ENCODE peak calls at places on chromosomes 4 and X, in ten cellular contexts. C, P, L, Q, A, D, S, X, B and V are unnamed samples.

GRCh38 chrX:68634649-68635227 is 12.7 kb upstream of the STARD8 start:
- DNase-seq in C (no peak), P (no peak), L (no peak), Q (no peak), A (no peak), D (peak; percentile 56), S (no peak), X (no peak), B (no peak), V (no peak)

GRCh38 chr4:116015062-116015461 is 901.6 kb upstream of the NDST4 start:
- DNase-seq in C (no peak), P (no peak), L (no peak), Q (no peak), A (no peak), D (no peak), S (no peak), X (no peak), B (no peak), V (no peak)

GRCh38 chrX:20266810-20267598 is at the start of gene RPS6KA3:
- DNase-seq in C (peak; percentile 63), P (peak; percentile 91), L (no peak), Q (peak; percentile 94), A (peak; percentile 90), D (peak; percentile 84), S (peak; percentile 88), X (peak; percentile 83), B (peak; percentile 82), V (peak; percentile 85)

GRCh38 chr4:158856852-158857251 is 88.0 kb downstream of the FNIP2 start:
- DNase-seq in C (no peak), P (no peak), L (peak; percentile 14), Q (no peak), A (no peak), D (peak; percentile 68), S (no peak), X (peak; percentile 54), B (peak; percentile 52), V (peak; percentile 77)

GRCh38 chrX:3638280-3638873 is 75.1 kb downstream of the PRKX start:
- DNase-seq in C (peak; percentile 39), P (peak; percentile 39), L (no peak), Q (peak; percentile 44), A (peak; percentile 19), D (peak; percentile 34), S (peak; percentile 42), X (peak; percentile 26), B (peak; percentile 66), V (peak; percentile 54)

GRCh38 chrX:48683411-48683982 is at the start of gene WAS:
- DNase-seq in C (no peak), P (no peak), L (no peak), Q (peak; percentile 15), A (no peak), D (no peak), S (no peak), X (no peak), B (no peak), V (no peak)

GRCh38 chr4:80876810-80877209 is 153.7 kb upstream of the BMP3 start:
- DNase-seq in C (no peak), P (no peak), L (no peak), Q (no peak), A (no peak), D (peak; percentile 16), S (no peak), X (peak; percentile 3), B (no peak), V (no peak)

GRCh38 chrX:133287860-133288259 is 69.7 kb upstream of the TFDP3 start:
- DNase-seq in C (no peak), P (no peak), L (no peak), Q (no peak), A (no peak), D (no peak), S (no peak), X (no peak), B (no peak), V (no peak)

GRCh38 chrX:152614786-152615185 is 22.9 kb upstream of the GABRQ start:
- DNase-seq in C (no peak), P (no peak), L (no peak), Q (no peak), A (no peak), D (no peak), S (no peak), X (no peak), B (no peak), V (no peak)

GRCh38 chr4:1611501-1611870 is 72.6 kb downstream of the FAM53A start:
- DNase-seq in C (no peak), P (no peak), L (no peak), Q (no peak), A (no peak), D (no peak), S (no peak), X (no peak), B (no peak), V (no peak)

GRCh38 chrX:45505214-45505613 is 304.5 kb upstream of the DIPK2B start:
- DNase-seq in C (no peak), P (no peak), L (no peak), Q (no peak), A (no peak), D (peak; percentile 55), S (no peak), X (peak; percentile 74), B (peak; percentile 32), V (peak; percentile 39)

GRCh38 chrX:22314692-22315091 is 42.0 kb downstream of the CBLL2 start:
- DNase-seq in C (no peak), P (no peak), L (no peak), Q (no peak), A (no peak), D (no peak), S (no peak), X (peak; percentile 34), B (peak; percentile 23), V (peak; percentile 18)

GRCh38 chr4:2284161-2284933 is 22.4 kb upstream of the MXD4 start:
- DNase-seq in C (no peak), P (no peak), L (no peak), Q (no peak), A (no peak), D (no peak), S (no peak), X (no peak), B (no peak), V (no peak)

GRCh38 chr4:36493240-36493639 is 211.8 kb downstream of the DTHD1 start:
- DNase-seq in C (no peak), P (no peak), L (no peak), Q (no peak), A (no peak), D (no peak), S (no peak), X (no peak), B (no peak), V (no peak)

GRCh38 chr4:4329496-4329895 is 39.4 kb downstream of the ZBTB49 start:
- DNase-seq in C (no peak), P (no peak), L (no peak), Q (no peak), A (no peak), D (no peak), S (no peak), X (no peak), B (no peak), V (no peak)

GRCh38 chr4:113899260-113900177 is 79.9 kb downstream of the ARSJ start:
- DNase-seq in C (no peak), P (no peak), L (no peak), Q (peak; percentile 9), A (no peak), D (no peak), S (no peak), X (no peak), B (no peak), V (no peak)

GRCh38 chr4:113888006-113888405 is 91.4 kb downstream of the ARSJ start:
- DNase-seq in C (no peak), P (no peak), L (no peak), Q (no peak), A (no peak), D (peak; percentile 29), S (no peak), X (no peak), B (no peak), V (no peak)

DNA sequence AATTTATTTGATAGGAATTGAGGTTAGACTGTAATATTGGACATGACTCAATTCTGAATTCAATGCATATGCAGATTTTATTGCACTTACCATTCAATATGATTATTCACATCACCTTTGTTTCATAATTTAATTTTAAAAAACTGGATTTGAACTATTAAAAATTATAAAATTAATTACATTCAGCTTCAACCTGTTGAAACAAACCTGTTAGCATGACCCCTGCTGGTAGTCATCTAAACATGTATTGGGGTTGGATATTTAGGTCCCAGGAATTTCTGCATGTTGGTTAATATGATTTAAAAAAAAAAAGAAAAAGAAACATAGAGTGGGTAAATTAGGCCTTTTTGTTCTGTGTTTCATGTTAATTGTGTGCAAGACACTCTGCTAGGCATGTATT is 85.9 kb downstream of the ARSJ start:
- DNase-seq in C (no peak), P (no peak), L (no peak), Q (no peak), A (no peak), D (peak; percentile 26), S (no peak), X (no peak), B (peak; percentile 29), V (peak; percentile 34)
- TF ChIP-seq CTCF in C (no peak), P (no peak), L (no peak), Q (no peak), A (no peak), D (peak; percentile 43), S (no peak), X (no peak), B (peak; percentile 54), V (peak; percentile 46)

DNA sequence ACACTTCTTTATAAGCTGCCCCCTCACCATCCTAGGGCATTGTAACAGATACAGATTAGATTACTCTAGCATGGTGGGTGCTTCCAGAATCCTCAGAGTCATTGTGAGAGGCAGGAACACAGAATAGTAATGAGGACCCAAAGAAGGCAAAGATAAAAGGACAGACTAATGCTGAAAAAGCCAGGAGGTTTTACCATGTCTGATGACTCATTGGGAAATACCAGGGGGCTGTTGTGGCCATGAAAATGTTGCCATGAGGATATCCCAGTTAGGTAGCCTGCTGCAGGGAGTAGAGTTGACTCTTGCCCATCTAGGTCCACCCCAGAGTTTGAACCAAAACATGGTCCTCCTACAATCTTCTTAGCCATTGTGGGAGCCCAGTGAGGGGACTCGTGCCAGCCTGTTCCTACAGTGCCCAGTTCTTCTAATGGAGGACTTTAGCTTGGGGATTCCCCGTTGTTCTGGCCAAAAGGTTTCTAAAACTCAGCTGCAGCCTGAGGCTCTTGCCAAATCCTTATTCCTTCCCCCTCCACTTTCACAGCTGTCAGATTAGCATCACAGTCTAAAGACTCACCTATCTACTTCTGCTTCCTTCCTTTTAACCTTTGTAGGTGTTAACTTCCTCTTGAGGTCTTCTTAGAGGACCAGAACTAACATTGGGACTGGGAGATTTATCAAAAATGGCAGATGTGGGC is 586.0 kb upstream of the AADAT start:
- DNase-seq in C (no peak), P (no peak), L (no peak), Q (no peak), A (no peak), D (no peak), S (no peak), X (peak; percentile 46), B (peak; percentile 7), V (peak; percentile 18)
- H3K4me3 ChIP-seq in C (no peak overlapping the region), P (no peak overlapping the region), L (no peak overlapping the region), Q (no peak overlapping the region), A (no peak overlapping the region), D (no peak overlapping the region), S (no peak overlapping the region), X (no peak overlapping the region), B (no peak overlapping the region), V (no peak overlapping the region)

GRCh38 chr4:176660561-176660960 is 132.2 kb downstream of the VEGFC start:
- DNase-seq in C (peak; percentile 2), P (no peak), L (no peak), Q (no peak), A (no peak), D (no peak), S (peak; percentile 28), X (no peak), B (peak; percentile 46), V (no peak)
- TF ChIP-seq CTCF in C (no peak), P (no peak), L (no peak), Q (no peak), A (no peak), D (peak; percentile 44), S (peak; percentile 35), X (no peak), B (peak; percentile 47), V (peak; percentile 9)

GRCh38 chr4:164312671-164313070 is 441.3 kb upstream of the SMIM31 start:
- DNase-seq in C (no peak), P (no peak), L (no peak), Q (no peak), A (no peak), D (no peak), S (no peak), X (no peak), B (no peak), V (no peak)
- H3K4me3 ChIP-seq in C (no peak overlapping the region), P (no peak overlapping the region), L (no peak overlapping the region), Q (no peak overlapping the region), A (no peak overlapping the region), D (no peak overlapping the region), S (no peak overlapping the region), X (no peak overlapping the region), B (no peak overlapping the region), V (no peak overlapping the region)